ENCODE peak calls at places on chromosomes 3 and 15, in four cellular contexts. E is A549, N is endothelial cell of umbilical vein, K is K562. R is an unnamed sample.

GRCh38 chr3:133812872-133813271 is 7.3 kb downstream of the SRPRB start:
- DNase-seq in K (no peak), N (no peak), E (no peak), R (no peak)

GRCh38 chr3:107307205-107307604 is 70.0 kb upstream of the CCDC54 start:
- DNase-seq in E (no peak), N (no peak), K (no peak), R (no peak)

GRCh38 chr3:178295257-178295912 is 240.9 kb upstream of the KCNMB2 start:
- DNase-seq in N (no peak), E (no peak), K (no peak), R (no peak)

GRCh38 chr15:77040673-77041072 is 30.2 kb downstream of the TSPAN3 start:
- DNase-seq in E (no peak), K (no peak), N (peak; percentile 36), R (no peak)

GRCh38 chr3:85172001-85172400 is 213.2 kb downstream of the CADM2 start:
- DNase-seq in E (no peak), K (no peak), N (no peak), R (no peak)

GRCh38 chr15:33059184-33059583 is 135.3 kb downstream of the FMN1 start:
- DNase-seq in K (no peak), N (peak; percentile 7), E (no peak), R (no peak)

GRCh38 chr3:128481438-128481942 is 11.5 kb downstream of the GATA2 start:
- DNase-seq in N (peak; percentile 53), K (no peak), E (no peak), R (no peak)

GRCh38 chr3:4166540-4166939 is 136.6 kb upstream of the SETMAR start:
- DNase-seq in K (no peak), N (no peak), E (no peak), R (peak; percentile 2)

GRCh38 chr3:32448686-32449474 is 53.8 kb downstream of the CMTM6 start:
- DNase-seq in K (no peak), N (no peak), E (no peak), R (no peak)

GRCh38 chr3:194689493-194689901 is 3.8 kb downstream of the FAM43A start:
- DNase-seq in K (no peak), E (no peak), N (peak; percentile 74), R (peak; percentile 37)

GRCh38 chr3:117756580-117756979 is 1047.0 kb downstream of the TUSC7 start:
- DNase-seq in K (no peak), N (no peak), E (no peak), R (no peak)

GRCh38 chr15:45660231-45660979 is 25.6 kb downstream of the SQOR start:
- DNase-seq in E (no peak), N (no peak), K (no peak), R (no peak)

GRCh38 chr3:13522236-13522635 is 26.7 kb upstream of the FBLN2 start:
- DNase-seq in N (no peak), K (no peak), E (no peak), R (no peak)

GRCh38 chr3:43582876-43583275 is 38.9 kb downstream of the ANO10 start:
- DNase-seq in N (no peak), E (no peak), K (no peak), R (no peak)

GRCh38 chr3:14561051-14561634 is 21.0 kb upstream of the GRIP2 start:
- DNase-seq in E (no peak), N (no peak), K (no peak), R (no peak)

GRCh38 chr15:59688383-59688887 is 685 bp downstream of the BNIP2 start:
- DNase-seq in K (peak; percentile 46), E (peak; percentile 72), N (peak; percentile 79), R (peak; percentile 81)

GRCh38 chr3:123028233-123028828 is 768 bp upstream of the SEMA5B start:
- DNase-seq in N (peak; percentile 67), K (peak; percentile 47), E (peak; percentile 72), R (peak; percentile 77)

GRCh38 chr3:61783993-61784718 is 222.8 kb downstream of the PTPRG start:
- DNase-seq in E (no peak), N (no peak), K (no peak), R (no peak)

GRCh38 chr15:48005921-48006541 is 114.8 kb upstream of the SLC24A5 start:
- DNase-seq in N (no peak), E (no peak), K (no peak), R (no peak)

GRCh38 chr3:108623504-108623903 is 34.0 kb downstream of the DZIP3 start:
- DNase-seq in N (no peak), K (no peak), E (no peak), R (no peak)

GRCh38 chr3:152269423-152270144 is 855 bp downstream of the MBNL1 start:
- DNase-seq in K (peak; percentile 66), E (peak; percentile 54), N (peak; percentile 82), R (peak; percentile 68)

GRCh38 chr3:126896067-126896441 is 86.9 kb upstream of the PLXNA1 start:
- DNase-seq in K (no peak), N (no peak), E (no peak), R (no peak)

GRCh38 chr15:95495033-95495541 is 835.4 kb upstream of the NR2F2 start:
- DNase-seq in N (no peak), E (no peak), K (no peak), R (no peak)

GRCh38 chr15:48413304-48413703 is 82.1 kb downstream of the DUT start:
- DNase-seq in E (no peak), K (no peak), N (no peak), R (no peak)

GRCh38 chr3:158097141-158097540 is 9.1 kb downstream of the SHOX2 start:
- DNase-seq in K (no peak), N (no peak), E (no peak), R (peak; percentile 38)

GRCh38 chr3:102181202-102181920 is 253.5 kb upstream of the ZPLD1 start:
- DNase-seq in K (no peak), N (peak; percentile 86), E (peak; percentile 75), R (no peak)
- TF ChIP-seq MYC in K (no peak), N (no peak), E (no peak), R (no peak)

GRCh38 chr3:63532521-63532920 is 120.0 kb upstream of the SNTN start:
- DNase-seq in N (no peak), E (no peak), K (no peak), R (no peak)
- H3K4me3 ChIP-seq in N (no peak overlapping the region), E (no peak overlapping the region), K (no peak overlapping the region), R (no peak overlapping the region)

GRCh38 chr15:64732156-64732860 is 43.1 kb downstream of the RBPMS2 start:
- DNase-seq in N (no peak), E (peak; percentile 50), K (no peak), R (no peak)

GRCh38 chr15:64731807-64732151 is 43.6 kb downstream of the RBPMS2 start:
- DNase-seq in K (no peak), E (no peak), N (no peak), R (peak; percentile 20)

GRCh38 chr15:64730151-64730550 is 45.2 kb downstream of the RBPMS2 start:
- DNase-seq in K (no peak), N (no peak), E (no peak), R (no peak)

GRCh38 chr15:64731012-64731806 is 44.2 kb downstream of the RBPMS2 start:
- DNase-seq in E (peak; percentile 83), N (peak; percentile 67), K (peak; percentile 86), R (peak; percentile 75)
- TF ChIP-seq MYC in E (peak; percentile 32), N (no peak), K (no peak), R (no peak)

GRCh38 chr3:120093119-120093922 is 926 bp downstream of the GSK3B start:
- DNase-seq in K (peak; percentile 84), E (peak; percentile 93), N (peak; percentile 73), R (peak; percentile 88)

GRCh38 chr3:120092444-120092843 is 1.8 kb downstream of the GSK3B start:
- DNase-seq in E (no peak), K (no peak), N (peak; percentile 34), R (peak; percentile 13)

GRCh38 chr3:120090422-120090821 is 3.8 kb downstream of the GSK3B start:
- DNase-seq in K (no peak), N (peak; percentile 5), E (no peak), R (no peak)

GRCh38 chr3:120089089-120089488 is 5.2 kb downstream of the GSK3B start:
- DNase-seq in N (no peak), K (no peak), E (no peak), R (no peak)

DNA sequence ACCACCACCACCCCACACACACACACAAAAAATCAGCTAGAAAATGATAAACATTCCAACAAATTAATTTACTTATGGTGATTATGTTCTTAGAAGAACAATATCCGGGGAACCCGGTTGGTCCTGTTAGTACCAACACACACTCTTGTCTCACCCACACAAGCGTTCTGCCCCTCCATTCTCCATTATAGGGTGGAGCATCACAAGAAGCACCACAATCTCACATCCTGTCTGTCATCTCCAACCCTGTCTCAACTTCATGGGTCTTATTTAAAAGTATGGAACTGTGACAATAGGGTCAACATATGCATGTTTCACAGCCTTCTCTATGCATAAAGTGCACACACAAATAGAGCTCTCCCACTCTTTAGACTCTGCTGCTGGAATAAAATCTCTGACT is 5.6 kb downstream of the GSK3B start:
- DNase-seq in N (no peak), E (no peak), K (no peak), R (no peak)
- H3K4me3 ChIP-seq in N (no peak overlapping the region), E (no peak overlapping the region), K (no peak overlapping the region), R (peak overlapping the region; percentile 95)

GRCh38 chr3:189797103-189797850 is 166.1 kb downstream of the TP63 start:
- DNase-seq in E (no peak), K (no peak), N (no peak), R (no peak)
- TF ChIP-seq MYC in E (no peak), K (no peak), N (no peak), R (no peak)

GRCh38 chr15:92920595-92921169 is 20.6 kb downstream of the CHD2 start:
- DNase-seq in N (no peak), E (no peak), K (no peak), R (no peak)
- H3K4me3 ChIP-seq in N (no peak overlapping the region), E (no peak overlapping the region), K (no peak overlapping the region), R (no peak overlapping the region)

DNA sequence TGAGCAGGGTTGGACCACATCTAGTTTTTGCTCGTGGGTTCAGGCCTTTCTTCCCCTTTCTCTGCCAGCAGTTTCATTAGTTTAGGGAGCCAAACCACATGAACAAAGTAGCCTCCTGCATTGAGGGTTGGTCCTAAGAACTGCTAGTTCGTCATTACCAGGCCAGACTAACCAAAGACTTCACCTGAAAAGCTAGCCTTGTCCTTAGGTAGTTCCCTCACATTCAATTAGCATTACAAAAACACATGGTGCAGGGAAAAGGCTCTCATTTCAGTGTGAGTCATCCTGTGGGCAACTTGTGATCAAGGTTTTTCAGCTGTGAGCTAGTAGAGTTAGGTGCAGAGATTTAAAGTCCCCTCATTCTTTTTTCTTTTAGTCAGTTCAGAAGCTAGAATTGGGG is 279.3 kb upstream of the CTNNB1 start:
- DNase-seq in K (no peak), E (no peak), N (no peak), R (peak; percentile 1)
- TF ChIP-seq MYC in K (no peak), E (no peak), N (no peak), R (no peak)

GRCh38 chr15:82674873-82675272 is 27.7 kb upstream of the CPEB1 start:
- DNase-seq in K (no peak), N (no peak), E (no peak), R (no peak)

GRCh38 chr15:82679626-82680199 is 30.0 kb downstream of the AP3B2 start:
- DNase-seq in N (no peak), E (no peak), K (no peak), R (no peak)

GRCh38 chr15:82677720-82678323 is 30.7 kb upstream of the CPEB1 start:
- DNase-seq in K (peak; percentile 40), N (no peak), E (no peak), R (no peak)

GRCh38 chr15:82681371-82681770 is 28.3 kb downstream of the AP3B2 start:
- DNase-seq in E (no peak), K (no peak), N (no peak), R (no peak)

GRCh38 chr15:82680200-82681102 is 29.2 kb downstream of the AP3B2 start:
- DNase-seq in N (no peak), E (peak; percentile 69), K (peak; percentile 92), R (no peak)
- H3K4me3 ChIP-seq in N (no peak overlapping the region), E (peak overlapping the region; percentile 61), K (peak overlapping the region; percentile 85), R (no peak overlapping the region)